ENCODE peak calls at places on chromosome 12, in eight cellular contexts. C is IMR-90, Y is mesenchymal stem cell, J is transverse colon, G is esophagus squamous epithelium, P is left ventricle myocardium inferior, I is hepatocyte, L is SK-N-SH. R is an unnamed sample. For H3K4me1, the result is how much of the 10 kb centered on the place peaks cover.

GRCh38 chr12:119664642-119665041 is 3.3 kb upstream of the PRKAB1 start:
- DNase-seq in L (no peak), P (no peak), G (no peak), J (no peak), C (no peak), Y (no peak), I (no peak), R (no peak)

GRCh38 chr12:71639341-71639760 is 24.3 kb downstream of the ZFC3H1 start:
- DNase-seq in L (peak), C (no peak), P (no peak), I (no peak), J (no peak), G (no peak), Y (no peak), R (no peak)

GRCh38 chr12:103640410-103640809 is 53.3 kb downstream of the STAB2 start:
- DNase-seq in C (no peak), J (no peak), L (no peak), P (no peak), I (no peak), G (no peak), Y (no peak), R (no peak)

GRCh38 chr12:131116437-131117117 is 162.9 kb downstream of the ADGRD1 start:
- DNase-seq in I (peak), P (no peak), Y (no peak), J (no peak), L (peak), C (no peak), G (no peak), R (no peak)

GRCh38 chr12:100473716-100474150 is at the start of gene NR1H4:
- DNase-seq in G (no peak), J (no peak), Y (no peak), I (no peak), L (no peak), P (no peak), C (peak), R (no peak)

GRCh38 chr12:89166525-89166934 is 185.8 kb downstream of the DUSP6 start:
- DNase-seq in G (no peak), L (no peak), I (no peak), Y (no peak), P (no peak), C (peak), J (no peak), R (no peak)

GRCh38 chr12:120213758-120214157 is 12.8 kb upstream of the RPLP0 start:
- DNase-seq in L (peak), Y (no peak), P (no peak), I (no peak), J (no peak), G (no peak), C (no peak), R (no peak)

GRCh38 chr12:67590122-67590795 is 58.3 kb upstream of the DYRK2 start:
- DNase-seq in L (peak), I (no peak), P (no peak), J (no peak), Y (no peak), C (no peak), G (no peak), R (peak)

GRCh38 chr12:65592416-65592815 is 231.9 kb upstream of the HMGA2 start:
- DNase-seq in J (no peak), G (no peak), I (no peak), P (no peak), C (no peak), L (no peak), Y (no peak), R (no peak)

GRCh38 chr12:50166776-50167025 is 468 bp downstream of the CERS5 start:
- DNase-seq in Y (no peak), I (no peak), G (no peak), J (no peak), L (no peak), C (no peak), P (peak), R (no peak)

GRCh38 chr12:113120670-113121370 is 14.7 kb downstream of the RASAL1 start:
- DNase-seq in J (no peak), C (no peak), G (no peak), P (no peak), Y (no peak), I (no peak), L (peak), R (no peak)

GRCh38 chr12:113232787-113233585 is 11.7 kb downstream of the TPCN1 start:
- DNase-seq in L (no peak), Y (no peak), I (no peak), G (no peak), J (peak), C (no peak), P (peak), R (peak)

GRCh38 chr12:120490284-120490683 is 5.6 kb upstream of the DYNLL1 start:
- DNase-seq in L (no peak), Y (no peak), G (no peak), P (no peak), C (no peak), J (no peak), I (no peak), R (no peak)

GRCh38 chr12:109098142-109098652 is 800 bp downstream of the UNG start:
- DNase-seq in G (no peak), C (peak), Y (peak), L (no peak), P (no peak), I (peak), J (peak), R (no peak)

GRCh38 chr12:119153477-119154434 is 25.0 kb upstream of the HSPB8 start:
- DNase-seq in L (no peak), P (peak), Y (peak), G (no peak), I (peak), C (peak), J (peak), R (no peak)

GRCh38 chr12:77108707-77109106 is 43.3 kb upstream of the E2F7 start:
- DNase-seq in I (no peak), P (no peak), J (no peak), C (no peak), G (no peak), Y (no peak), L (no peak), R (no peak)

GRCh38 chr12:3380200-3381020 is 110.6 kb upstream of the PRMT8 start:
- DNase-seq in G (no peak), L (no peak), Y (no peak), C (no peak), I (peak), J (no peak), P (no peak), R (no peak)
- H3K27ac ChIP-seq in G (no peak), L (no peak), Y (no peak), C (no peak), I (peak), J (no peak), P (peak), R (no peak)

GRCh38 chr12:32854716-32855115 is 41.9 kb downstream of the PKP2 start:
- DNase-seq in Y (no peak), C (no peak), L (no peak), I (no peak), G (no peak), J (no peak), P (no peak), R (no peak)

GRCh38 chr12:32859389-32859788 is 37.2 kb downstream of the PKP2 start:
- DNase-seq in P (no peak), L (no peak), I (no peak), Y (no peak), C (no peak), G (no peak), J (no peak), R (no peak)

GRCh38 chr12:32864731-32865130 is 31.8 kb downstream of the PKP2 start:
- DNase-seq in L (no peak), C (no peak), P (no peak), G (no peak), I (no peak), Y (no peak), J (no peak), R (no peak)

GRCh38 chr12:32863128-32863527 is 33.4 kb downstream of the PKP2 start:
- DNase-seq in Y (no peak), L (no peak), C (no peak), P (no peak), I (no peak), J (no peak), G (no peak), R (no peak)

DNA sequence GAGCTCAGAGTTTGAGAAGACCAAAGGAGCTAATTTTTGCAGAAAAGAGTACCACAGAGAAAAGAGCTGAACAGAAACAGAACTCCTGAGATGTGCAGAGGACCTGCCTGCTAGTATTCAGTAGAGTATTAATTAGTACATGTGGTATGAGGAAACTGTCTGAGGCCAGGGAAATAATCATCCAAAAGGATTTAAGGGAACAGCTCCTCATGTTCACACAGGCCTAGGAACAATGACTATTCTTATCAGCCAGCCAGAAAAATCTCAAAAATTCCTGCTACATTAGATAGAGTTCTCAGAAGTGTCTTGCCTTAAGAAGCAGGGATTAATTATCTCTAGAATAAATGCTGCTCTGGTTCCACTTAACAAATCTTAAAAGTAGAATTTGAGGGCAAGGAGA is 36.4 kb downstream of the PKP2 start:
- DNase-seq in Y (no peak), L (no peak), C (no peak), G (no peak), P (no peak), J (no peak), I (no peak), R (no peak)
- H3K4me1 ChIP-seq in Y (under half), L (under half), C (under half), G (under half), P (half or more), J (under half), I (under half), R (under half)

GRCh38 chr12:57456737-57457490 is 1.8 kb downstream of the INHBE start:
- DNase-seq in G (no peak), I (no peak), C (no peak), J (no peak), P (no peak), Y (no peak), L (no peak), R (no peak)

GRCh38 chr12:57456145-57456700 is 1.1 kb downstream of the INHBE start:
- DNase-seq in Y (peak), J (no peak), I (peak), C (peak), L (no peak), G (no peak), P (no peak), R (no peak)

GRCh38 chr12:57454213-57454565 is 918 bp upstream of the INHBE start:
- DNase-seq in G (no peak), C (no peak), L (no peak), J (no peak), P (no peak), Y (no peak), I (no peak), R (no peak)

GRCh38 chr12:57454566-57455373 is at the start of gene INHBE:
- DNase-seq in Y (peak), J (no peak), C (peak), I (peak), G (no peak), P (no peak), L (no peak), R (no peak)

DNA sequence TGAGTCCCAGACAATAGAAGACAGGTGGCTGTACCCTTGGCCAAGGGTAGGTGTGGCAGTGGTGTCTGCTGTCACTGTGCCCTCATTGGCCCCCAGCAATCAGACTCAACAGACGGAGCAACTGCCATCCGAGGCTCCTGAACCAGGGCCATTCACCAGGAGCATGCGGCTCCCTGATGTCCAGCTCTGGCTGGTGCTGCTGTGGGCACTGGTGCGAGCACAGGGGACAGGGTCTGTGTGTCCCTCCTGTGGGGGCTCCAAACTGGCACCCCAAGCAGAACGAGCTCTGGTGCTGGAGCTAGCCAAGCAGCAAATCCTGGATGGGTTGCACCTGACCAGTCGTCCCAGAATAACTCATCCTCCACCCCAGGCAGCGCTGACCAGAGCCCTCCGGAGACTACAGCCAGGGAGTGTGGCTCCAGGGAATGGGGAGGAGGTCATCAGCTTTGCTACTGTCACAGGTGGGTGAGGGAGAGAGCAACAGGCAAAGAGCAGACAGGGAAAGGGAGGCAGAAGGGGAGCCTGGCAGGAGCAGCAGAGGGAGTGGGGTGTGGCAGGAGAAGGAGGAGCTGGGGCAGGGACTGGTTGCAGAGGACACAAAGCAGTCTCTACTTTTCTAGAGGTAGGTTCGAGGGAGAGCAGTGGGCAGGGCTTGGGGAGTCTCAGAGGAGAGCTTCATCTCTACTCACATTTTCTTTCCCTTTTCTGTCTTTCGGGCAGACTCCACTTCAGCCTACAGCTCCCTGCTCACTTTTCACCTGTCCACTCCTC is 452 bp downstream of the INHBE start:
- DNase-seq in I (no peak), C (no peak), Y (no peak), J (no peak), G (no peak), P (no peak), L (no peak), R (no peak)
- H3K4me3 ChIP-seq in I (no peak), C (no peak), Y (no peak), J (no peak), G (no peak), P (no peak), L (no peak), R (no peak)

DNA sequence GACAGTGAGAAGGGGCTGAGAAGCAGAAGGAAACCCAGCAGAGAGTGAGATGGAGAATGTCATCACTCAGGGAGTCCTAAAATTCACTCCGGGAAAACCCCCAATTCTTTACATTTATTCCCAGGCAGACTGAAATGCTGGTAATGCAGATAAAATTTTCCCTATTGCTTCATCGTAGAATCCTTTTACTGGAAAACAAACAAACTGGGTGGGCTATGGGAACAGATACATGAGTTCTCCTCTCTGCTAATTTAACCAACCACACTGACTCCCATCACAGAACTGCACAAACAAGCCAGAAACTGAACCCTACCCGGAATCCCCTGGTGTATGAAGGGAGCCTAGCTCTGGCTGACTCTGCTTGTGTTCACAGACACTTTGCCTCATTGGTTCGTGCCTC is 20.9 kb downstream of the HEBP1 start:
- DNase-seq in J (no peak), P (no peak), C (peak), L (no peak), G (no peak), I (peak), Y (peak), R (no peak)
- H3K27ac ChIP-seq in J (peak), P (no peak), C (peak), L (no peak), G (no peak), I (peak), Y (peak), R (no peak)

DNA sequence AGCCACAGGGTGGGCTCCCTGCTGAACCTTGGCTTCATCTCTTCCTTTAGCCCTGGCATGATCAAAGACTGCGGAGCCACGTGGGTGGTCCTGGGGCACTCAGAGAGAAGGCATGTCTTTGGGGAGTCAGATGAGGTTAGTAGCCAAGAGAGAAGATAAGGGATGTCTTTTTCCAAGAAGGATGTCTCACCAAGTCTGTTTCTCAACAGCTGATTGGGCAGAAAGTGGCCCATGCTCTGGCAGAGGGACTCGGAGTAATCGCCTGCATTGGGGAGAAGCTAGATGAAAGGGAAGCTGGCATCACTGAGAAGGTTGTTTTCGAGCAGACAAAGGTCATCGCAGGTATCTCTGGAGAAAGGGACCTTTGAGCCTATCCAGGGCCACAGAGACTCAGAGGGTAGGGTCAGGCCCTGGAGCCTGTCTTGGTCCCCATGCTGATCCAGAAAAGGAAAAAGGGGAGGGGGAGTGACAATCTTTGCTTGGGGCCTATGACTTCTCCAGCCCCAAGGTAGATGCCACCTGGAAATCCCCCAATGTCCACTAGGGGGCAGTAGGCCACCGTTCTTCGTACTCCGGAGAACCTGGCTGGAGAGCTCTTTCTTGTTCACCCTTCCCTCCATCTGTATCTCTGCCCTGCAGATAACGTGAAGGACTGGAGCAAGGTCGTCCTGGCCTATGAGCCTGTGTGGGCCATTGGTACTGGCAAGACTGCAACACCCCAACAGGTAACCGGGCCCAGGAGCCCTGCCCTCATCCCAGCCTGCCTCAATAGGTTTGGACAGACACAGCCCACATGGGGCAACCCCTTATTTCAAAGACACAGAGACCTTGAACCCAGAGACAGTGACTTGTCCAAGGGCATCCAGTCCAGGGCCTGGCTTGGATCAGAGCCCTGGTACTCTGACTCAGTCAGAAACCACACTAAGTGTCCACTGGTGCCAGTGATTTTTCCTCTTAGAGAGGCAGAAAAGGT is 2.0 kb downstream of the TPI1 start:
- DNase-seq in C (peak), G (no peak), Y (peak), L (peak), I (peak), J (peak), P (peak), R (peak)
- H3K4me1 ChIP-seq in C (under half), G (half or more), Y (under half), L (under half), I (under half), J (under half), P (half or more), R (half or more)

GRCh38 chr12:54324617-54325441 is at the start of gene COPZ1:
- DNase-seq in L (peak), I (peak), Y (peak), G (peak), J (peak), P (peak), C (peak), R (peak)
- H3K4me3 ChIP-seq in L (peak), I (peak), Y (peak), G (peak), J (peak), P (peak), C (peak), R (peak)

DNA sequence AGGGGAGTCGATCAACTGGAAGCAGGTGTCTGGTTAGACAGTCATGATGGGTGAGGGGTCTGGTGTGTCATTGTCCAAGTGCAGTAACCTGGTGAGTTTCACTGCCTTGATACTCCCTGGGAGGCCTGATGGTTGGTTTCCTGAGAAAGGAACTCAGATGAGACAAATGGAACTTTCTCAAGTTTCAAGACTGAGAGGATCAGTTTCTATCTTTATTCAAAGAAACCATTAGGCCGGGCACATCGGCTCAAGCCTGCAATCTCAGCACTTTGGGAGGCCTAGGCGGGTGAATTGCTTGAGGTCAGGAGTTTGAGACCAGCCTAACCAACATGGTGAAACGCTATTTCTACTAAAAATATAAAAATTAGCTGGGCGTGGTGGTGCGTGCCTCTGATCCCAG is 776.1 kb downstream of the AACS start:
- DNase-seq in Y (no peak), J (no peak), P (no peak), L (no peak), I (no peak), C (no peak), G (no peak), R (no peak)
- H3K27ac ChIP-seq in Y (no peak), J (no peak), P (no peak), L (no peak), I (no peak), C (no peak), G (no peak), R (no peak)

GRCh38 chr12:132494294-132495164 is 4.6 kb downstream of the FBRSL1 start:
- DNase-seq in Y (no peak), L (no peak), G (no peak), I (peak), P (no peak), J (no peak), C (no peak), R (no peak)

GRCh38 chr12:132495165-132495544 is 5.2 kb downstream of the FBRSL1 start:
- DNase-seq in G (no peak), Y (no peak), P (no peak), I (no peak), L (no peak), C (no peak), J (no peak), R (no peak)

GRCh38 chr12:132492522-132492921 is 2.6 kb downstream of the FBRSL1 start:
- DNase-seq in J (peak), I (no peak), Y (no peak), G (no peak), C (no peak), L (no peak), P (no peak), R (no peak)

GRCh38 chr12:132492951-132493350 is 3.0 kb downstream of the FBRSL1 start:
- DNase-seq in J (no peak), Y (no peak), G (no peak), C (no peak), I (no peak), L (no peak), P (no peak), R (no peak)

DNA sequence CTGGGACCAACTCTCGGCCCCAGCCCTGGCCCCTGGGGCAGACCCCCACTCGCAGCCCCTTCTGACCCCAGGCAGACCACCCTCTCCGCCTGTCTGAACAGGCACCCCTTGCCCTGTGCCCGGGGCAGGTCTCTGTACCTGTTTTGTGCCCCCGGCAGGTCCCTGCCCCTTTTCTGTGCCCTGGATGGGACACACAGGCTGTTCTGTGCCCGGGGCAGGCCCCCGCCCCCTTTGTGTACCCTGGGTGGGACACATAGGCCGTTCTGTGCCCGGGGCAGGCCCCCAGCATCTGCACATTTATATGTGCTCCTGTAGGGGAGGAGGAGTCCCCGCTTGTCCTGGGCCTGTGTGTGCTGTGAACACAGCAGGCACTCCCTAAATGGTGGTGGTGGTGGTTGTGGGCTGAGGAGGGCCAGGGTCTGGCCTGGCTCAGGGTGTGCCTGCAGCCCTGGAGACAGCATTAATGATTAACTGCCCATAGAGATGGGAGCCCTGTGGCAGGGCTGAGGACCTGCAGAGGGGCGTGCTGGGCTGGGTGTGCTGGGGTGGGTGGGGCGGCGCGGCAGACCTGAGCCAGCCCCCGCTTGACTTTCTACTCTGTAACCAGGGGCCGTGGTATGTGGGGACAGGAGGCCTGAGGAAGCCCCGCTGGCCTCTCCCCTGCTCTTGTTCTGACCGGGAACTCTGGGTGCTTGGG is 3.7 kb downstream of the FBRSL1 start:
- DNase-seq in C (no peak), J (no peak), P (no peak), Y (no peak), I (peak), G (no peak), L (no peak), R (no peak)
- H3K4me1 ChIP-seq in C (under half), J (under half), P (half or more), Y (half or more), I (half or more), G (half or more), L (half or more), R (half or more)